ENCODE peak calls at places on chromosomes 5 and 9, in ten cellular contexts. G is uterus, Q is H54, S is IMR-90, O is gastrocnemius medialis, R is testis, J is adrenal gland, Y is prostate gland, H is spleen, Z is suprapubic skin. T is an unnamed sample.
A peak's percentile ranks its signal among the peaks of the same experiment; 100 is the strongest.

GRCh38 chr5:174056064-174056842 is 10.7 kb downstream of the NSG2 start:
- DNase-seq in G (no peak), Q (no peak), S (no peak), O (no peak), R (no peak), J (no peak), Y (no peak), H (no peak), Z (no peak), T (no peak)

GRCh38 chr5:77774981-77775772 is 962 bp downstream of the TBCA start:
- DNase-seq in G (no peak), Q (no peak), S (no peak), O (no peak), R (peak; percentile 59), J (no peak), Y (no peak), H (no peak), Z (no peak), T (no peak)

GRCh38 chr9:127608104-127608966 is 3.7 kb upstream of the STXBP1 start:
- DNase-seq in G (peak; percentile 84), Q (peak; percentile 59), S (peak; percentile 38), O (peak; percentile 77), R (peak; percentile 84), J (peak; percentile 78), Y (peak; percentile 53), H (peak; percentile 91), Z (no peak), T (no peak)

GRCh38 chr5:144134181-144134827 is 36.2 kb downstream of the YIPF5 start:
- DNase-seq in G (no peak), Q (no peak), S (no peak), O (no peak), R (no peak), J (no peak), Y (no peak), H (no peak), Z (no peak), T (no peak)

GRCh38 chr9:87872079-87872624 is 10.5 kb upstream of the SPATA31E1 start:
- DNase-seq in G (no peak), Q (no peak), S (peak; percentile 36), O (no peak), R (peak; percentile 61), J (no peak), Y (no peak), H (peak; percentile 61), Z (peak; percentile 65), T (no peak)

GRCh38 chr9:95226921-95227320 is 90.6 kb downstream of the FANCC start:
- DNase-seq in G (no peak), Q (no peak), S (no peak), O (no peak), R (no peak), J (no peak), Y (no peak), H (no peak), Z (no peak), T (no peak)

GRCh38 chr9:33159760-33160127 is 7.4 kb downstream of the B4GALT1 start:
- DNase-seq in G (no peak), Q (no peak), S (peak; percentile 92), O (peak; percentile 48), R (peak; percentile 81), J (peak; percentile 48), Y (peak; percentile 43), H (peak; percentile 85), Z (no peak), T (no peak)

GRCh38 chr5:39420482-39421145 is 4.2 kb downstream of the DAB2 start:
- DNase-seq in G (peak; percentile 74), Q (no peak), S (peak; percentile 71), O (peak; percentile 61), R (peak; percentile 70), J (peak; percentile 65), Y (no peak), H (no peak), Z (peak; percentile 81), T (peak; percentile 94)

GRCh38 chr5:81303563-81303962 is 2.2 kb downstream of the ZCCHC9 start:
- DNase-seq in G (no peak), Q (peak; percentile 12), S (peak; percentile 94), O (no peak), R (no peak), J (no peak), Y (no peak), H (no peak), Z (no peak), T (no peak)

GRCh38 chr5:81305783-81306182 is 4.4 kb downstream of the ZCCHC9 start:
- DNase-seq in G (no peak), Q (no peak), S (no peak), O (no peak), R (no peak), J (no peak), Y (no peak), H (no peak), Z (no peak), T (no peak)

GRCh38 chr5:81297531-81297930 is 3.9 kb upstream of the ZCCHC9 start:
- DNase-seq in G (no peak), Q (no peak), S (no peak), O (no peak), R (no peak), J (no peak), Y (no peak), H (no peak), Z (no peak), T (no peak)

GRCh38 chr5:81302596-81302995 is 1.2 kb downstream of the ZCCHC9 start:
- DNase-seq in G (no peak), Q (no peak), S (peak; percentile 31), O (no peak), R (no peak), J (no peak), Y (no peak), H (no peak), Z (no peak), T (no peak)

GRCh38 chr5:81301221-81302015 is at the start of gene ZCCHC9:
- DNase-seq in G (peak; percentile 92), Q (peak; percentile 71), S (peak; percentile 96), O (peak; percentile 89), R (peak; percentile 97), J (peak; percentile 90), Y (peak; percentile 89), H (peak; percentile 98), Z (peak; percentile 96), T (peak; percentile 98)
- TF ChIP-seq POLR2A in G (peak; percentile 73), Q (peak; percentile 89), S (peak; percentile 94), O (peak; percentile 65), R (peak; percentile 69), J (peak; percentile 88), Y (peak; percentile 74), H (no peak), Z (no peak), T (no peak)

GRCh38 chr5:28408186-28408585 is 1369.8 kb upstream of the CDH9 start:
- DNase-seq in G (no peak), Q (peak; percentile 46), S (no peak), O (no peak), R (no peak), J (no peak), Y (no peak), H (no peak), Z (no peak), T (no peak)

GRCh38 chr5:28403846-28404245 is 1365.5 kb upstream of the CDH9 start:
- DNase-seq in G (no peak), Q (no peak), S (no peak), O (no peak), R (no peak), J (no peak), Y (no peak), H (no peak), Z (no peak), T (no peak)

GRCh38 chr5:28402590-28403301 is 1364.4 kb upstream of the CDH9 start:
- DNase-seq in G (no peak), Q (no peak), S (no peak), O (no peak), R (no peak), J (no peak), Y (no peak), H (no peak), Z (no peak), T (no peak)

GRCh38 chr5:28400076-28400475 is 1361.7 kb upstream of the CDH9 start:
- DNase-seq in G (no peak), Q (no peak), S (no peak), O (no peak), R (no peak), J (no peak), Y (no peak), H (no peak), Z (no peak), T (no peak)

DNA sequence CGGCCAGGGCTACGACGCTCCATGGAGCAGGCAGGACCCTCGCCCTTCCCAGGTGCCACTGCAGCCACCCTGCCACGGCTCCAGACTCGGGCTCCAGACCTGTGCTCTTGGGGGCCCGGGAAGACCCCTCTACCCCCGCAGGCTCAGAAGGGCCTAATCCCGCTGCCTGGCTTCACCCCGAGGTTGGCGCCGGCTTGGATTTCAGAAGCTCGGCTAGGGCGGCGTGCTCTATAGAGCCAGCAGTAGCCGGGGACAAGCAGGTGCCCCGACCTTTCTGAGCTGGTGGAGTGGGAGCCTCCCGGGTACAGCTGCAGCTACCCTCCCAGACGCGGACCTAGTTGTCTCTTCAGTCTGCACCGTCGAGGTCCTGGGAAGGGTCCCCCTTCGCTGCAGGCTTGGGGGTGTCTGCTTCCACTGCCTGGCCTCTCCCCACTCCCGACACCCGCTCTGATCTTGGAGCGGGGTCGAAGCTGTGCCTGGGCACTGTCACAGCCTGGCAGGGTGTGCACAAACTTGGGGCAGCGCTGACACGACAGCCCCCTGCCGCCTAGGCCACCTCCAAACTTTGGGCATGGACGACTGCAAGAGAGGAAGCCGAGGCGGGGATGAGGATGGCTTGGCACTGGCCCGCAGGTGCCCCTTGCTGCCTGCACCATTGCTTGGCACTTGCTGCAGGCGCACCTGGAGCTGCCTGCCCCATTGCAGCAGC is 1366.1 kb upstream of the CDH9 start:
- DNase-seq in G (no peak), Q (no peak), S (no peak), O (no peak), R (no peak), J (no peak), Y (no peak), H (no peak), Z (no peak), T (no peak)
- TF ChIP-seq POLR2A in G (no peak), Q (no peak), S (no peak), O (no peak), R (no peak), J (no peak), Y (no peak), H (no peak), Z (no peak), T (no peak)

GRCh38 chr5:115109388-115109787 is 60.3 kb downstream of the TRIM36 start:
- DNase-seq in G (no peak), Q (no peak), S (no peak), O (no peak), R (no peak), J (no peak), Y (no peak), H (no peak), Z (no peak), T (no peak)

DNA sequence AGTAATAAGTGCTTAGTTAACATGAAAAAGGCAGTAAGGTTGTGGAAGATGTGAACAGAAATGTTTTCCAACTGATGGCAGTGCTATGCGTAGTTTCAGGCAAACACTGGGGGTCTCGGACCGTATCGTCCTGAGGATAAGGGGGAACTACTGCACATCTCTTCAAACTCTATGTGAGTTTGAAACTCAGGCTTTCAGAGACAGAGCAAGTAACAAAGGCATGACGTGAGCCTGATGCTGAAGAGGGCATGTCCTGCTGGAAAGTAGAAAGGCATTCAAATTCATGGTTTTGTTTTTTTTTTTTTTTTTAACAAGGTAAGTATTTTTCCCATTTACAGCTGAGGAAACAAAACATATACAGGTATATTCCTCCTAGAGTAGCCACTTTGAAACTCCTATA is 59.9 kb downstream of the TRIM36 start:
- DNase-seq in G (no peak), Q (no peak), S (no peak), O (no peak), R (no peak), J (no peak), Y (no peak), H (no peak), Z (no peak), T (no peak)
- TF ChIP-seq POLR2A in G (no peak), Q (no peak), S (no peak), O (no peak), R (no peak), J (no peak), Y (no peak), H (no peak), Z (no peak), T (no peak)

DNA sequence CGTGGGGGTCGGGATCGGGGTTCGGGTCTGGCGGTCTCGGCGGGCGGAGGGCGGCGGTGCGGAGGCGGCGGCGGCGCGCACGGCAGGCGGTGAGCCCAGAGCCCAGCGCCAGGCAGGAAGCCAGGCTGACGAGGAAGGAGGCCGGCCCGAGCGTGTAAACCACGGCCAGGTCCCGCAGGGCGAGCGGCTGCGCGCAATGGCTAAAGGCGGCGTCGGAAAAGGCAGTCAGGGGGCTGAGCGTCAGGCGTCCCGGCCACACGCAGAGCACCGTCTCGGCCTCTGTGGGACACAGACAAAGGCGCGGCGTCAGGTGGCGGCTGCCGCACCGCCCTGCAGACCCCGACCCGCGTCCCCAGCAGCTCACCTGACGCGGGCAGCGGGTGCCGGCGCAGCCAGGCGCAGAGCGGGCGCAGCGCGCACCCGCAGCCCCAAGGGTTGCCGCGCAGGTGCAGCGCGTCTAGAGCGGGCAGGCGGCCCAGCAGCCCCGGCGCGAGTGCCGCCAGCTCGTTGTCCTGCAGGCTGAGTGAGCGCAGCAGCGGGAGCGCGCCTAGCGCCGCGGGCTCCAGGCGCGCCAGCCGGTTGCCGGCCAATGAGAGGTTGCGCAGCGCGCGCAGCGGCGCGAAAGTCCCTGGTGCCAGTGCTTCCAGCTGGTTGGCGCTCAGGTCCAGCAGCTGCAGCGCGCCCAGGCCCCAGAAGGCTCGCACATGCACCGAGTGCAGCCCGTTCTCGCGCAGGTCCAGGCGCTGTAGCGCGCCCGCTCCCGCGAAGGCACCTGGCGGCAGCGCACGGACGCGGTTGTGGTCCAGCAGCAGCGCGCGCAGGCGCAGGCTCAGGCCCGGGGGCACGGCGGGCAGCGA is 716 bp downstream of the LRRC26 start:
- DNase-seq in G (no peak), Q (no peak), S (peak; percentile 19), O (no peak), R (peak; percentile 58), J (no peak), Y (peak; percentile 56), H (no peak), Z (no peak), T (no peak)
- TF ChIP-seq POLR2A in G (no peak), Q (peak; percentile 21), S (no peak), O (no peak), R (no peak), J (no peak), Y (no peak), H (no peak), Z (no peak), T (no peak)